ENCODE peak calls at places on chromosomes 13 and 19, in five cellular contexts. H, O, L, Z and J are unnamed samples.

GRCh38 chr19:15200575-15201364 is at the start of gene NOTCH3:
- DNase-seq in H (no peak), Z (peak; percentile 52), O (no peak), L (no peak), J (peak; percentile 45)

GRCh38 chr13:89900104-89900760 is 1447.3 kb upstream of the MIR17HG start:
- DNase-seq in H (no peak), Z (no peak), L (no peak), O (no peak), J (no peak)

GRCh38 chr19:58538257-58539168 is 5.4 kb upstream of the TRIM28 start:
- DNase-seq in H (no peak), O (no peak), L (no peak), Z (peak; percentile 78), J (no peak)

GRCh38 chr19:34375598-34375997 is 10.6 kb downstream of the GPI start:
- DNase-seq in Z (no peak), O (no peak), L (no peak), H (no peak), J (no peak)

GRCh38 chr19:45782820-45783785 is 813 bp upstream of the DMPK start:
- DNase-seq in O (peak; percentile 65), L (peak; percentile 87), H (no peak), Z (no peak), J (no peak)

GRCh38 chr19:1908364-1908678 is 3.1 kb downstream of the ADAT3 start:
- DNase-seq in L (no peak), Z (no peak), O (no peak), H (no peak), J (no peak)

GRCh38 chr13:80399340-80400163 is 58.6 kb upstream of the SPRY2 start:
- DNase-seq in O (no peak), H (peak; percentile 73), L (no peak), Z (no peak), J (no peak)

GRCh38 chr19:52070496-52070895 is 21.9 kb upstream of the ZNF432 start:
- DNase-seq in Z (no peak), O (peak; percentile 82), H (no peak), L (no peak), J (no peak)

GRCh38 chr13:34931572-34931971 is 10.5 kb upstream of the NBEA start:
- DNase-seq in O (peak; percentile 17), H (peak; percentile 49), Z (no peak), L (no peak), J (no peak)

GRCh38 chr19:32816555-32817099 is 52.9 kb downstream of the SLC7A9 start:
- DNase-seq in L (no peak), Z (no peak), H (no peak), O (no peak), J (no peak)

GRCh38 chr19:15265849-15266248 is 33.6 kb upstream of the EPHX3 start:
- DNase-seq in L (peak; percentile 91), H (no peak), O (peak; percentile 96), Z (no peak), J (no peak)

GRCh38 chr13:41520016-41520698 is 62.8 kb downstream of the RGCC start:
- DNase-seq in L (no peak), Z (no peak), O (no peak), H (peak; percentile 75), J (no peak)

GRCh38 chr13:53165201-53165600 is 136.6 kb downstream of the OLFM4 start:
- DNase-seq in O (no peak), L (no peak), H (no peak), Z (no peak), J (no peak)

GRCh38 chr13:33236021-33236420 is 49.5 kb downstream of the STARD13 start:
- DNase-seq in Z (no peak), L (no peak), H (no peak), O (peak; percentile 93), J (no peak)

GRCh38 chr19:20357921-20358320 is 190.9 kb downstream of the ZNF486 start:
- DNase-seq in H (no peak), O (no peak), L (no peak), Z (no peak), J (no peak)

DNA sequence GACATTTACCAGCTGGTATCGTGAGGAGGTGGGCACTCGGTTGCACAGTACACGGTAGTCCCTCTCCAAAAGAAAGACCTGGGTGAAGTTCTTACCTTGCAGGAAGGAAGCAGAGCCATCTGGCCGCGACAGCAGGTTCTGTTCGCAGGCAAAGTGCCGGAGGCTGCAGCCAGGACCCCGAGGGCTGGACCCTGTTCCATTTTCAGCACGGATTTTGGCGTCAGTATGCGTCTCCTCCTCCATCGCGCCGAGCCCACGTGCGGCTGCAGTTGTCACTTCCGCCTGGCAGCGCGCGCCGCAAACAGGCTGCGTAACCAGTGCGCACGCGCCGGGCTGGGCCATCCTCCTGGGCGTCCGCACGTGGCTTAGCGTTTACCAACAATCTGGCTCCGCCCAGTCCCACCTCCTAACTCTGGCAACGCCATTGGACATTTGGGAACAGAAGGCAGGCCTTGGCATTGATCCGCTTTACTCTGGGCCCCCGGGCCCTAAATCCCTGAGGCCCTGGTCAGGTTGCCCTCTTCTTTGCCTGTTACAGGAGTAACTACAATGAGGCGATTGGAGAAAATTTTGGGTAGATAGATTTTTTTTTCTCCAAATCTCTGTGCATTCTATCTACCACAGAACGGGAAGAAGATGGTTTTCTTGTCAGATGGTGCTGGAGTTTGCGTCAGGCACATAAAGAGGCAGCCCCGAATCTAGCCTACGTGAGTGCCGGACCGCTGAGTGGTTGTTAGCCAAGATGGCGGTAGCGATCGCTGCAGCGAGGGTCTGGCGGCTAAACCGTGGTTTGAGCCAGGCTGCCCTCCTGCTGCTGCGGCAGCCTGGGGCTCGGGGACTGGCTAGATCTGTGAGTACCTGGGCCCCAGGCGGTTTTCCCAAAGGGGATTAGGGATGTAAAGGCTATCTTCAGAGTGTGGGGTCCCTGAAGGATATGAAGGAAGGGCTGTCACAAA is at the start of the genes BCKDHA and EXOSC5:
- DNase-seq in O (peak; percentile 99), L (peak; percentile 100), Z (peak; percentile 97), H (peak; percentile 98), J (peak; percentile 97)
- TF ChIP-seq CTCF in O (no peak), L (no peak), Z (no peak), H (no peak), J (no peak)

GRCh38 chr19:55500368-55500952 is 12.2 kb downstream of the SSC5D start:
- DNase-seq in Z (no peak), L (no peak), O (no peak), H (no peak), J (no peak)

GRCh38 chr19:55502197-55502952 is 14.1 kb downstream of the SSC5D start:
- DNase-seq in O (no peak), Z (no peak), L (no peak), H (no peak), J (no peak)

GRCh38 chr19:55503447-55504251 is 15.4 kb downstream of the SSC5D start:
- DNase-seq in L (peak; percentile 93), Z (peak; percentile 96), O (peak; percentile 83), H (peak; percentile 74), J (peak; percentile 98)

GRCh38 chr19:55504981-55505380 is 16.7 kb downstream of the SSC5D start:
- DNase-seq in O (no peak), L (no peak), H (no peak), Z (no peak), J (no peak)

GRCh38 chr19:55504252-55504603 is 16.0 kb downstream of the SSC5D start:
- DNase-seq in Z (no peak), H (no peak), O (no peak), L (no peak), J (no peak)
- TF ChIP-seq CTCF in Z (no peak), H (no peak), O (no peak), L (no peak), J (no peak)

GRCh38 chr13:29428310-29428991 is 167.0 kb downstream of the SLC7A1 start:
- DNase-seq in O (peak; percentile 24), H (peak; percentile 26), L (no peak), Z (peak; percentile 39), J (no peak)
- TF ChIP-seq CTCF in O (no peak), H (no peak), L (no peak), Z (no peak), J (no peak)

GRCh38 chr13:107977175-107977574 is 238.2 kb downstream of the LIG4 start:
- DNase-seq in O (no peak), Z (no peak), L (no peak), H (no peak), J (no peak)
- TF ChIP-seq CTCF in O (no peak), Z (no peak), L (no peak), H (no peak), J (no peak)